ENCODE peak calls at places on chromosomes 12 and 14, in seven cellular contexts. G, M, U, H, E, O and B are unnamed samples.

GRCh38 chr12:44876554-44877275 is 600 bp upstream of the NELL2 start:
- DNase-seq in M (peak; percentile 66), G (peak; percentile 76), U (peak; percentile 59), E (no peak), H (no peak), O (peak; percentile 75), B (peak; percentile 43)

GRCh38 chr12:122423258-122424165 is 1.0 kb upstream of the CLIP1 start:
- DNase-seq in U (no peak), O (peak; percentile 73), E (no peak), H (no peak), G (peak; percentile 57), M (no peak), B (peak; percentile 24)

GRCh38 chr12:131194166-131194565 is 240.5 kb downstream of the ADGRD1 start:
- DNase-seq in H (no peak), U (no peak), M (no peak), G (no peak), O (peak; percentile 54), E (no peak), B (peak; percentile 15)

GRCh38 chr14:77024171-77024627 is 4.3 kb downstream of the IRF2BPL start:
- DNase-seq in H (no peak), M (peak; percentile 55), E (peak; percentile 57), G (peak; percentile 67), O (no peak), U (no peak), B (no peak)

GRCh38 chr12:25725874-25726273 is 172.8 kb upstream of the LMNTD1 start:
- DNase-seq in G (no peak), H (no peak), U (no peak), M (no peak), E (no peak), O (no peak), B (no peak)

GRCh38 chr12:119036878-119037493 is 55.6 kb downstream of the SRRM4 start:
- DNase-seq in O (peak; percentile 74), G (no peak), M (no peak), H (no peak), U (no peak), E (no peak), B (no peak)

GRCh38 chr12:65823481-65824313 is 586 bp upstream of the HMGA2 start:
- DNase-seq in U (peak; percentile 65), O (no peak), H (no peak), M (no peak), E (peak; percentile 46), G (peak; percentile 78), B (peak; percentile 59)

GRCh38 chr12:122064034-122064777 is 14.3 kb upstream of the MLXIP start:
- DNase-seq in O (peak; percentile 95), U (peak; percentile 85), M (peak; percentile 60), G (peak; percentile 89), H (no peak), E (peak; percentile 84), B (peak; percentile 99)

GRCh38 chr12:46549527-46550265 is 177.1 kb upstream of the SLC38A2 start:
- DNase-seq in M (no peak), O (no peak), H (no peak), G (no peak), E (no peak), U (no peak), B (peak; percentile 23)

GRCh38 chr12:80044694-80045046 is 54.7 kb upstream of the OTOGL start:
- DNase-seq in G (no peak), E (no peak), O (no peak), M (no peak), U (no peak), H (no peak), B (peak; percentile 37)

GRCh38 chr12:58009355-58009754 is 68.0 kb downstream of the ATP23 start:
- DNase-seq in E (no peak), U (no peak), H (no peak), M (no peak), O (no peak), G (no peak), B (no peak)

DNA sequence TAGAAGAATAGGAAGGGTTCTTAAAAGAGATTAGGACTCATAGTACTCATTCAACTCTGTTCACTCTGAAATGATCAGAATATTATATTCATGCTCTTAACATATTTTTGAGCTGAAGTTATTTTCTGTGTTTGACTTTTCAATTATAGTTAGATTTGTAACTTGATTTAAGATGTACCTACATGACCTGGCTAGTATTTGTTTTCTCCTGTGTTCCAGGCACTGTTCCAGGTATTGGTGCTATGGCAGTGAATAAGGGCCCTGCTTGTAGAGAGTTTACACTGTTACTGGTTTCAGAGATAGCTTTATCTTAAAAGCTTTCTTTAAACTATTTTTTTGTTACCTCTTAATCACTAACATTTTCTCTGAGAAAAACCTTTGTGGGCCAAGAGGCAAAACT is 19.1 kb upstream of the SLC17A8 start:
- DNase-seq in O (no peak), M (no peak), H (no peak), U (no peak), E (no peak), G (no peak), B (no peak)
- H3K4me3 ChIP-seq in O (no peak overlapping the region), M (no peak overlapping the region), H (no peak overlapping the region), U (no peak overlapping the region), E (no peak overlapping the region), G (no peak overlapping the region), B (no peak overlapping the region)

DNA sequence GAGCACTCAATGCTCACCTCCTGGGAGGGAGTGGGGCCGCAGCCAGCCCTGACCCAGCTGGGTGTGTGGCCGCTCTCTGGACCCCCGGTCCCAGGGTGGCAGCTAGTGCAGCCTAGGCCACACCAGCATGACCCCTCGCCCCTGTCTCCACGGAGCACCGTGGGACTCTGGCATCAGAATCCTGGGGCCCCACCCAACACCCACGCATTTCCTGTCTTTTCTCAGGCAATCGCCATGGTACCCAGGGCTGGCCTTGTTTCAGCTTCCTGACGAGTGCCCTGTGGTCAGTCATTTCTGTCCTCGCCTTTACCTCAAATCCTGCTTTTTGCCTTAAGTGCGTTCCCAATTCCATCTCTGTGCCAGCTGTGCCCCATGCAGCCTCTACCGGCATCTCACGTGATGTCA is 15.9 kb downstream of the PACS2 start:
- DNase-seq in O (no peak), E (peak; percentile 72), M (no peak), G (no peak), U (peak; percentile 72), H (no peak), B (peak; percentile 74)
- H3K36me3 ChIP-seq in O (no peaks in the 10 kb centered on the region), E (no peaks in the 10 kb centered on the region), M (no peaks in the 10 kb centered on the region), G (no peaks in the 10 kb centered on the region), U (no peaks in the 10 kb centered on the region), H (no peaks in the 10 kb centered on the region), B (no peaks in the 10 kb centered on the region)

GRCh38 chr14:84445486-84445885 is 1084.5 kb upstream of the FLRT2 start:
- DNase-seq in U (no peak), M (no peak), G (no peak), H (no peak), O (no peak), E (no peak), B (no peak)

GRCh38 chr14:84442481-84442880 is 1087.5 kb upstream of the FLRT2 start:
- DNase-seq in E (no peak), M (no peak), O (no peak), H (no peak), G (no peak), U (no peak), B (no peak)

DNA sequence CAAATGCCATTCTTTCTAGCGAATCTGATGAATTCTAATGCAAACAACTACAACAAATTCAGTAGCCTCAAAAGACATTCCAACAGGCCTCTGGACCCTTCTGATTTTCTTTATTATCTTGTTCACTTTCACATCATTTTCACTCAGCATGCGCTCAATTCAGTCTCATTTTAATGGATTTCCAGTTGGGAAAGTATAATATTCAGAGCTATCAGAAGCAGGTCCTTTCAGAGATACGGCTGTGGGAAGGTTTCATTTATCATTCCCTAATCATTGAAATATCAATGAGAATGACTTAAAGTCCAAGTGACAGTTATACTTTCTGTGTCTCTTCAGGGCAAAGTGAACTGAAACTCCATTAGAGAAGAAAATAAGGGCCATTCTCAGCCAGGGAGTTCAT is 1083.7 kb upstream of the FLRT2 start:
- DNase-seq in U (no peak), O (no peak), H (no peak), E (no peak), M (no peak), G (no peak), B (no peak)
- H3K4me3 ChIP-seq in U (no peak overlapping the region), O (no peak overlapping the region), H (no peak overlapping the region), E (no peak overlapping the region), M (no peak overlapping the region), G (no peak overlapping the region), B (no peak overlapping the region)

DNA sequence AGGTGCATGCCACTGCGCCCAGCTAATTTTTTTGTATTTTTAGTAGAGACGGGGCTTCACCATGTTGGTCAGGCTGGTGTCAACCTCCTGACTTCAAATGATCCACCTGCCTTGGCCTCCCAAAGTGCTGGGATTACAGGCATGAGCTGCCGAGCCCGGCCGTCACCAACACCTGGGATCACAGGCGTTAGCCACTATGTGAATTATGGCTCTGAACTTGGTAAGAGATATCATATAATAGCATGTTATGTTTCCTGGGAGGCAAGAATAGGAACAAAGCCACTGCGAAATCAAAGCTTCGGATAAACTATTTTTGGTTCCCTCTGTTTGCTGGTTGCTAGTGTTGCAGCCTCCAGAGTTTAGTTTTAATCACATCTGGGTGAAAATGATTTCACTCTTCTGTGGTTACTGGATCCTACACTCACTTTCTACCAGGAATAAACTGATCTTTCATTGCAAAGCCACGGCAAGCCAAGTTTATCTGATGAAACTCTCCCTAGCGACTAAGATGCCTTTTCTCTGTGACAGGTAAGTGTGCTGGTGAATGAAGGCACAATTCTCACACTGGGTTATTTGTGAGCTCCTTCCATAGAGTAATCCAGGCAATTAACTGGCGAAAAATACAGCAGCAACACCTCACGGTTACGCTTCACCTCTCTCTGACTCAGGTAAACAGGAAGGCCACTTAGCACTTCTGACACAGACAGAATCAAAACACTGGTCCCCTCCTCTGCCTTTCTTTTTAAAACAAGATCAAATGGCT is 16.7 kb downstream of the SNRNP35 start:
- DNase-seq in U (no peak), E (no peak), H (no peak), G (no peak), O (no peak), M (no peak), B (no peak)
- H3K36me3 ChIP-seq in U (peaks cover 19% of the 10 kb centered on the region), E (peaks cover 50% of the 10 kb centered on the region), H (peaks cover 30% of the 10 kb centered on the region), G (peaks cover 8% of the 10 kb centered on the region), O (no peaks in the 10 kb centered on the region), M (peaks cover 16% of the 10 kb centered on the region), B (peaks cover 44% of the 10 kb centered on the region)

DNA sequence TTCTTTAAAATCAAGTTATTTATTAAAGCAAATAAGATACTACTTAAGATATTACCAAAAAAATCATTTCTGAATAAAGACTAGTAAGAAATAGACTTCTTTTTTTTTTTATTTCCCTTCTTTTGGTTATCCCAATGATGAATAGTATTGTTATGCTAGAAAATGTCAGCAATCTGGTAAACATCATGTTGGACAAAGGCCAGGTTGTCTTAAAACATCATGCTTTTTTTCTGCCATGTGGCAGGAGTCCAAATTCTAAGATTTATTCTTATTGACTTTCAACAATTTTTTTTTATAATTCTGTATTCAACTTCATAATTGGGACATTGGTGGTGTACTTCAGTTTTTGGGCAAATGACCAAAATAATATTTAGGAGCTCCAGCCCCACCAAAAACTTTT is 10.6 kb downstream of the DCN start:
- DNase-seq in H (no peak), O (no peak), U (no peak), E (no peak), G (no peak), M (no peak), B (no peak)
- H3K4me3 ChIP-seq in H (no peak overlapping the region), O (no peak overlapping the region), U (no peak overlapping the region), E (no peak overlapping the region), G (no peak overlapping the region), M (no peak overlapping the region), B (no peak overlapping the region)

GRCh38 chr12:109356586-109356985 is 8.9 kb downstream of the MYO1H start:
- DNase-seq in H (no peak), E (no peak), U (no peak), M (no peak), O (peak; percentile 27), G (no peak), B (no peak)
- H3K36me3 ChIP-seq in H (no peaks in the 10 kb centered on the region), E (no peaks in the 10 kb centered on the region), U (no peaks in the 10 kb centered on the region), M (no peaks in the 10 kb centered on the region), O (no peaks in the 10 kb centered on the region), G (no peaks in the 10 kb centered on the region), B (no peaks in the 10 kb centered on the region)